ENCODE peak calls at places on chromosomes 11 and 22, in nine cellular contexts. R is aorta, G is upper lobe of right lung, C is right lobe of liver, E is ovary, H is fibroblast of lung, L is RWPE2, N is GM23248, P is kidney. A is an unnamed sample. For H3K9me3, the result is how much of the 10 kb centered on the place peaks cover.

GRCh38 chr11:20035701-20036601 is 124.3 kb downstream of the DBX1 start:
- DNase-seq in H (peak), L (peak), G (no peak), N (peak), C (peak), P (no peak), R (no peak), E (no peak), A (no peak)

GRCh38 chr11:16981651-16982194 is 32.5 kb downstream of the PLEKHA7 start:
- DNase-seq in C (no peak), E (no peak), L (no peak), R (no peak), N (peak), G (no peak), P (peak), H (peak), A (peak)

GRCh38 chr11:67022961-67023956 is at the start of gene SYT12:
- DNase-seq in H (no peak), L (no peak), R (no peak), G (no peak), E (no peak), N (peak), C (no peak), P (peak), A (peak)

GRCh38 chr22:43273902-43274484 is 69.2 kb downstream of the SCUBE1 start:
- DNase-seq in G (no peak), P (no peak), L (no peak), C (peak), H (peak), N (peak), R (no peak), E (peak), A (peak)

GRCh38 chr11:103907548-103908455 is 128.6 kb upstream of the DDI1 start:
- DNase-seq in N (peak), R (no peak), C (no peak), H (peak), E (no peak), P (no peak), G (no peak), L (no peak), A (no peak)

GRCh38 chr11:123665321-123665720 is 10.9 kb upstream of the SCN3B start:
- DNase-seq in P (no peak), L (no peak), G (no peak), R (no peak), E (no peak), H (no peak), C (no peak), N (no peak), A (no peak)

GRCh38 chr11:2374456-2375201 is 2.5 kb upstream of the CD81 start:
- DNase-seq in L (no peak), C (peak), P (peak), E (no peak), H (no peak), N (no peak), G (peak), R (no peak), A (no peak)

GRCh38 chr11:46547579-46547978 is 46.2 kb downstream of the AMBRA1 start:
- DNase-seq in N (no peak), R (no peak), H (no peak), E (no peak), G (no peak), C (no peak), P (no peak), L (no peak), A (no peak)

GRCh38 chr22:29524440-29525191 is 28.9 kb downstream of the THOC5 start:
- DNase-seq in C (peak), E (no peak), H (peak), N (peak), P (no peak), R (no peak), L (no peak), G (no peak), A (peak)

GRCh38 chr11:75140269-75141138 is 10.4 kb upstream of the SLCO2B1 start:
- DNase-seq in R (peak), E (peak), L (no peak), H (peak), C (peak), G (peak), N (peak), P (no peak), A (peak)

GRCh38 chr11:117885777-117886176 is 9.3 kb upstream of the FXYD6 start:
- DNase-seq in N (no peak), C (peak), R (peak), L (no peak), G (no peak), H (peak), P (peak), E (peak), A (no peak)

GRCh38 chr11:129282634-129283033 is 90.5 kb upstream of the ARHGAP32 start:
- DNase-seq in P (no peak), H (no peak), L (no peak), N (no peak), E (no peak), G (no peak), C (no peak), R (no peak), A (no peak)

GRCh38 chr22:22085702-22086500 is 103.3 kb upstream of the TOP3B start:
- DNase-seq in H (no peak), G (no peak), C (no peak), L (no peak), E (no peak), P (no peak), R (no peak), N (peak), A (no peak)

GRCh38 chr11:105861225-105861624 is 160.8 kb downstream of the MSANTD4 start:
- DNase-seq in R (no peak), P (no peak), C (no peak), E (no peak), N (no peak), L (no peak), H (peak), G (no peak), A (no peak)

GRCh38 chr11:115425243-115425642 is 79.0 kb downstream of the CADM1 start:
- DNase-seq in G (no peak), E (no peak), C (no peak), P (no peak), H (no peak), L (no peak), R (no peak), N (no peak), A (no peak)

GRCh38 chr11:66080055-66080817 is 10.2 kb downstream of the PACS1 start:
- DNase-seq in G (no peak), L (no peak), N (peak), P (no peak), C (peak), H (peak), R (peak), E (peak), A (peak)

GRCh38 chr11:69708731-69709401 is 5.0 kb upstream of the FGF19 start:
- DNase-seq in H (no peak), E (no peak), C (no peak), P (no peak), G (no peak), R (no peak), N (no peak), L (no peak), A (no peak)

DNA sequence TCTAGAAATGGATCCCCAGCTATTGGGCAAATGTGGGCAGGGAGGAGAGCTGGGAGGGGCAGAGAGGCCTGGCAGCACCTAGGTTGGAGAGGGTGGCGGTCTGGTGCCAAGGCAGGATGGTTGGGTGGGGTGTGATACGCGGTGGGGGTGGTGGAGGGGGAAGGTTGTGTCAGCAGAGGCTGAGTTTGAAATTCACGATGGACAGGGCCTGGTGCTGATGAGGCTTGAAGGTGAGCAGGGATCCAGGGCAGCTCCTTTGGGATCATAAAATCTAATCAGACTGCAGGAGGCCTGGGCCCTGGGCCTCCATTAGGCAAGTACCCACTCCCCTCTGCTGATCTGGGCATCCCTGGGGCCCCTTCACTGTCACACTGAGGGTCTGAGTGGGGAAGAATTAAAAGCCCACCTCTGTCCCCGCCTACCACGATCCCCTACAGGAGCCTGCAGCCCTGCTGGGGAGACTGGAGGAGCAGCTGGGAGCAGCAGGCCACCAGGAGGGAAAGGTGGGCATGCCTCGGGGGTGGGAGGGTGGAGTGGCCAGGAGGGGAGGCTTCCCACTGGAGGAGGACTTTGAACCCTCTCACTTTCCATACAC is 24.0 kb downstream of the IGLL1 start:
- DNase-seq in G (peak), C (peak), N (no peak), E (no peak), H (no peak), R (no peak), L (no peak), P (no peak), A (no peak)
- H3K9me3 ChIP-seq in G (under half), C (under half), N (under half), E (under half), H (under half), R (under half), L (under half), P (under half), A (under half)

DNA sequence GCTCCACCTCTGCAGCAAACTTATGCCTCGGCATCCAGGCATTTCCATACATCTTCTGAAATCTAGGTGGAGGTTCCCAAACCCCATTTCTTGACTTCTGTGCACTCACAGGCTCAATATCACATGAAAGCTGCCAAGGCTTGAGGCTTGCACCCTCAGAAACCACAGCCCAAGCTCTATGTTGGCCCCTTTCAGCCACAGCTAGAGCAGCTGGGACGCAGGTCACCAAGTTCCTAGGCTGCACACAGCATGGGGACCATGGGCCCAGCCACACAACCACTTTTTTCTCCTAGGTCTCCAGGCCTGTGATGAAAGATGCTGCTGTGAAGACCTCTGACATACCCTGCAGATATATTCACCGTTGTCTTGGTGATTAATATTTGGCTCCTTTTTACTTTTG is 24.7 kb upstream of the MTMR2 start:
- DNase-seq in N (no peak), L (no peak), R (no peak), E (no peak), G (no peak), H (no peak), P (no peak), C (no peak), A (no peak)
- H3K9me3 ChIP-seq in N (under half), L (under half), R (under half), E (under half), G (under half), H (under half), P (under half), C (under half), A (under half)

GRCh38 chr22:48894064-48894671 is 933.5 kb downstream of the BRD1 start:
- DNase-seq in L (peak), P (no peak), G (peak), E (no peak), R (no peak), N (no peak), C (no peak), H (no peak), A (no peak)
- H3K9me3 ChIP-seq in L (under half), P (under half), G (under half), E (under half), R (under half), N (under half), C (under half), H (under half), A (under half)

GRCh38 chr22:47245786-47246185 is 483.3 kb downstream of the TBC1D22A start:
- DNase-seq in E (no peak), N (no peak), L (no peak), P (no peak), C (no peak), R (no peak), H (no peak), G (no peak), A (no peak)
- H3K9me3 ChIP-seq in E (under half), N (under half), L (under half), P (under half), C (under half), R (under half), H (under half), G (under half), A (under half)

DNA sequence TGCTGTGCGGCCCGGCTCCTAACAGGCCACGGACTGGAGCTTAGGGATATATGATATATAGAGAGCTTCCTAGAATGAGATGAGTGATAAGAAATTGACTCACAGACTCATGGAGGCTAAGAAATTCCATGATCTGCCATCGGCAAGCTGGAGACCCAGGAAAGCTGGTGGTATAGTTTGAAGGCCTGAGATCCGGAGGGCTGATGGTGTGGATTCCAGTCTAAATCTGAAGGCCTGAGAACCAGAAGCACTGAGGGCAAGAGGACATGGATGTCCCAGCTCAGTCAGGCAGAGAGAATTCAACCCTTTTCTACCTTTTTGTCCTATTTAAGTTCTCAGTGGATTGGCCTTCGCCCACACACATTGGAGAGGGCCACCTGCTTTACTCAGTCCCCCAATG is 564.8 kb downstream of the TBC1D22A start:
- DNase-seq in C (no peak), P (no peak), H (no peak), E (no peak), N (no peak), R (no peak), G (no peak), L (no peak), A (no peak)
- H3K9me3 ChIP-seq in C (under half), P (under half), H (under half), E (under half), N (under half), R (under half), G (under half), L (under half), A (under half)

GRCh38 chr11:5625281-5625680 is 480 bp downstream of the TRIM34 start:
- DNase-seq in C (no peak), R (no peak), E (no peak), G (no peak), P (no peak), H (no peak), L (no peak), N (peak), A (no peak)

GRCh38 chr11:5621580-5621979 is 3.2 kb upstream of the TRIM34 start:
- DNase-seq in P (no peak), E (no peak), L (no peak), N (no peak), R (no peak), G (no peak), H (no peak), C (no peak), A (no peak)

GRCh38 chr11:5624489-5625278 is at the start of gene TRIM34:
- DNase-seq in C (peak), N (peak), G (no peak), H (peak), E (peak), P (no peak), L (no peak), R (peak), A (peak)

GRCh38 chr11:5620606-5621521 is 3.9 kb upstream of the TRIM34 start:
- DNase-seq in E (no peak), N (peak), R (no peak), C (no peak), G (no peak), L (no peak), H (peak), P (no peak), A (no peak)

GRCh38 chr11:5622802-5623201 is 2.0 kb upstream of the TRIM34 start:
- DNase-seq in G (no peak), R (no peak), N (no peak), P (no peak), H (no peak), E (no peak), L (no peak), C (no peak), A (no peak)
- H3K9me3 ChIP-seq in G (under half), R (under half), N (under half), P (under half), H (under half), E (under half), L (under half), C (under half), A (under half)

DNA sequence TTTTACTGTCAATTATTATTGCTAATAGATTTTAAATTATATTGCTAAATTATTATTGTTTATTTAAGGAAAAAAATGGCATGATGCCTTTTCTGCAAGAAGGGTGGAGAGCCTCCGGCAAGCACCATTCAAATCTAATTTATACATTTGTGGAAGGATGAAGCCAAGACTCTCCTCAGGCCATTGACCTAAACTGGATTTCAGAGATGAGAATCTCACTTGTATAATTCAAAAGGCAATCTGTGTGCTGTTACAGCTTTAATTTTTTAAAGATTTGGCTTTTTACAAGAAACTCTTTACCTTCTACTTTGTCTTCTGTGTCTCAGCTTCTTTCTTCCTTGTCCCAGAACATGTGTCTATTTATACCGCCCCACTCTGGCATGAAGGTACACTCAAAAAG is 722.5 kb downstream of the ETS1 start:
- DNase-seq in G (no peak), H (no peak), C (no peak), L (no peak), E (no peak), P (no peak), N (no peak), R (no peak), A (no peak)
- H3K9me3 ChIP-seq in G (under half), H (under half), C (under half), L (under half), E (under half), P (under half), N (under half), R (under half), A (under half)

GRCh38 chr11:134587345-134587744 is 175.3 kb upstream of the B3GAT1 start:
- DNase-seq in E (no peak), P (no peak), N (no peak), L (no peak), G (no peak), C (no peak), H (no peak), R (no peak), A (no peak)
- H3K9me3 ChIP-seq in E (under half), P (under half), N (under half), L (under half), G (under half), C (under half), H (under half), R (under half), A (under half)

DNA sequence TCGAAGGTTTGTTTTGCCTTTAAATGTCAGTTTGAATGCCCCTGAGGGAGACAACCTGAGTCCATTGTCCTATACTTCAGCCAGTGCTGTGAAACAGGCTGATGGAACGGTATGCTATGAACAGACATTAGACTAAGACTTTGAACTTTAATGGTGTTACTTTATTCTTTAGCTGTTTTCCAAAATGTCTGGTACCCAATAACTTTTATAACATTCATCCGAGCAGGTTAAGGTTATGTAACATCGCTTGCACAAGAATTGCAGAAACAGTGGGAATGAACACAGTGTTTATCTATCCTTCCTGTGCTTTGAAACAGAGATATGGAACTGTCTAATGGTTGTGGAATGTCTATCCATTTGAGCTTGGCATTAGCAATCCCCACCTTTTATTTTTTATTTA is 12.5 kb upstream of the PTS start:
- DNase-seq in H (no peak), C (peak), R (no peak), P (no peak), L (no peak), E (no peak), G (no peak), N (no peak), A (no peak)
- H3K9me3 ChIP-seq in H (under half), C (under half), R (under half), P (under half), L (under half), E (under half), G (under half), N (under half), A (under half)